ENCODE peak calls at places on chromosomes 13 and 19, in four cellular contexts. One of them, this sample, is unnamed.

GRCh38 chr19:18107235-18108083 is 9.9 kb downstream of the MAST3 start:
- DNase-seq in H9: no peak
- DNase-seq in H1: no peak
- DNase-seq in IMR-90: no peak
- DNase-seq in this sample: no peak

GRCh38 chr19:44990966-44991365 is 10.3 kb upstream of the RELB start:
- DNase-seq in H9: no peak
- DNase-seq in H1: no peak
- DNase-seq in IMR-90: no peak
- DNase-seq in this sample: no peak

GRCh38 chr13:79352107-79352506 is 53.9 kb downstream of the RBM26 start:
- DNase-seq in H9: no peak
- DNase-seq in H1: no peak
- DNase-seq in IMR-90: peak; percentile 34
- DNase-seq in this sample: no peak

GRCh38 chr19:3061214-3062161 is 807 bp downstream of the TLE5 start:
- DNase-seq in H9: no peak
- DNase-seq in H1: no peak
- DNase-seq in IMR-90: peak; percentile 17
- DNase-seq in this sample: no peak

GRCh38 chr19:18725755-18726416 is 42.4 kb downstream of the CRTC1 start:
- DNase-seq in H9: peak; percentile 20
- DNase-seq in H1: no peak
- DNase-seq in IMR-90: no peak
- DNase-seq in this sample: no peak

GRCh38 chr13:78997902-78998654 is 339.1 kb upstream of the OBI1 start:
- DNase-seq in H9: no peak
- DNase-seq in H1: no peak
- DNase-seq in IMR-90: no peak
- DNase-seq in this sample: no peak

GRCh38 chr13:76872686-76873085 is 13.5 kb downstream of the KCTD12 start:
- DNase-seq in H9: no peak
- DNase-seq in H1: no peak
- DNase-seq in IMR-90: no peak
- DNase-seq in this sample: no peak

GRCh38 chr19:18612772-18613588 is at the start of gene TMEM59L:
- DNase-seq in H9: no peak
- DNase-seq in H1: peak; percentile 82
- DNase-seq in IMR-90: no peak
- DNase-seq in this sample: no peak

GRCh38 chr13:31409678-31410356 is 210.0 kb downstream of the B3GLCT start:
- DNase-seq in H9: no peak
- DNase-seq in H1: no peak
- DNase-seq in IMR-90: no peak
- DNase-seq in this sample: peak; percentile 9

GRCh38 chr13:36919833-36920611 is at the start of gene SMAD9:
- DNase-seq in H9: peak; percentile 53
- DNase-seq in H1: peak; percentile 68
- DNase-seq in IMR-90: peak; percentile 67
- DNase-seq in this sample: peak; percentile 74

GRCh38 chr13:38308736-38309135 is 40.9 kb upstream of the UFM1 start:
- DNase-seq in H9: no peak
- DNase-seq in H1: no peak
- DNase-seq in IMR-90: peak; percentile 63
- DNase-seq in this sample: no peak

GRCh38 chr13:45873491-45874360 is 22.2 kb upstream of the SIAH3 start:
- DNase-seq in H9: no peak
- DNase-seq in H1: no peak
- DNase-seq in IMR-90: no peak
- DNase-seq in this sample: peak; percentile 74

GRCh38 chr13:30331331-30331771 is 24.0 kb upstream of the KATNAL1 start:
- DNase-seq in H9: no peak
- DNase-seq in H1: no peak
- DNase-seq in IMR-90: no peak
- DNase-seq in this sample: no peak
- H4K8ac ChIP-seq in H9: no peak overlapping the region
- H4K8ac ChIP-seq in H1: peak overlapping the region; percentile 51
- H4K8ac ChIP-seq in IMR-90: no peak overlapping the region
- H4K8ac ChIP-seq in this sample: no peak overlapping the region

DNA sequence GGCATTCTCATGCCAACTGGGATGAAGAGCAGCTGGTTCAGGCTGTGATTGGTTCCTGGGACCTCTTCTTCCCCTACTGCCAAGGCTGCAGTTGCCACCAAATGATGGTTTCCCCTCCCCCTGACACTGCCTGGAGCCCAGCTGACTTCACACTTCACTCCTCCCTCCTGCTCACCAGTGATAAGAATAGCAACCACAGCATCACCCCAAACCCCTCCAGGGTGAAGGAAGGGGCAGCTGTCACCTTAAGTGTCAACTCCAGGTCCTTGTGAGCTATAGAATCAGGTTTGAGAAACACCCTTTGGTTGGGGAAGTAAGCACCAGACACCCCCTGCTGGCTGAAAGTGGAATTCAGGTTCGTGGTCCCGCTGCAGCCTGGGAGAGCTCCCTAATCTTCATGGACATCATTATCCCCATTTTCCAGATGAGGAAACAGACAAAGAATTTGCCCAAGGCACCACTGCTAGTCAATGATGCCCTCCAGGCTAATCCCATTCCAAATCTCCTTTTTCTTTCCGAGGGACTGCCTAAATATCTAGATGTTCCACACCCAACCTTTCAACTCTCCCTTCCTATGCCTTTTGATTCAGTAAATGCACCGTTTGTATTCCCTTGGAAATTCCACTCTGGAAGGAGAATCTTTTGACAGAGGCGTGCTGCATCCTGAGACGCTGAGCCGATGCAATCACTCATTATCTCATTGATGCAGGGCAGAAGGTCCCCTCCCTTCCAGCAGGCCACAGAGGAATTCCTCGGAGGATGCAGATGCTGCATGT is 50.5 kb upstream of the UQCRFS1 start:
- DNase-seq in H9: peak; percentile 68
- DNase-seq in H1: peak; percentile 91
- DNase-seq in IMR-90: peak; percentile 17
- DNase-seq in this sample: peak; percentile 74
- H4K5ac ChIP-seq in H9: no peak overlapping the region
- H4K5ac ChIP-seq in H1: no peak overlapping the region
- H4K5ac ChIP-seq in IMR-90: no peak overlapping the region
- H4K5ac ChIP-seq in this sample: no peak overlapping the region

DNA sequence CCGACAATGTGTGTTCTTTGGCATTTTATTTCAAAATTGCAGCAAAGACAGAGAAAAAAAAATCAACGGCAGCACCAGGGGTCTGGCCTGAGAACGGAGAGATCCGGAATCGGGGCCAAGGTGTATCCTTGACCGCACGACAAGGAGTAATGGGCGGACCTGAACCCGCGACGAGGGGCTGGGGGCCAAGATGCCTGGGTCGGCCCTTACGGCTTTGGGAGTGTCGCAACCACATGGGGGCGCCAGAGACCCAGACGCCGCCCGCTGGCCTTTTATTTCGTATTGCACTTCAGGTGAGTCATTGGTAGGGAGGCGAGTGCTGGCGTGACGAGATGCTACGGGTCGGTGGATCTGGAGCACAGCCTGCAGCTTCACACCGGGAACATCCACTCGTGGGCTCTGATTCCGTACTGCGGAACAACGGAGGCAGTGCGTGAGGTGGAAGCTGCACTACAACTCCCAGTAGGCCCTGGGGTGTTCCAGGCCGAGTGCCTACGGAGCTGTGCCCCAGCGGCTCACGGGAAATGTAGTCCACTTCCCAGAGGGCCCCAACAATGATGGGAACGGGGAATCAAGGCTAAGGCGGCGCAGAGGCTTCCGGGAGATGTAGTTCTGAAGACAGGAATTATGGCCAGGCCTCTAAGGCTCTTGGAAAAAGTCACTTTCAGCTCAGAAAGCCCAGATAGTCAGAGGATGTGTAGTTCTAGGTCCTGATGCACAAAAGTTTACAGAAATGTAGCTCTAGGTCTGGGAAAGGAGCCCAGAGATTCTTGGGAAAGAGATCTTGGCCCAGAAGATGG is 15.6 kb downstream of the BCAT2 start:
- DNase-seq in H9: peak; percentile 94
- DNase-seq in H1: peak; percentile 92
- DNase-seq in IMR-90: peak; percentile 92
- DNase-seq in this sample: peak; percentile 97
- H4K8ac ChIP-seq in H9: no peak overlapping the region
- H4K8ac ChIP-seq in H1: peak overlapping the region; percentile 94
- H4K8ac ChIP-seq in IMR-90: peak overlapping the region; percentile 7
- H4K8ac ChIP-seq in this sample: no peak overlapping the region

DNA sequence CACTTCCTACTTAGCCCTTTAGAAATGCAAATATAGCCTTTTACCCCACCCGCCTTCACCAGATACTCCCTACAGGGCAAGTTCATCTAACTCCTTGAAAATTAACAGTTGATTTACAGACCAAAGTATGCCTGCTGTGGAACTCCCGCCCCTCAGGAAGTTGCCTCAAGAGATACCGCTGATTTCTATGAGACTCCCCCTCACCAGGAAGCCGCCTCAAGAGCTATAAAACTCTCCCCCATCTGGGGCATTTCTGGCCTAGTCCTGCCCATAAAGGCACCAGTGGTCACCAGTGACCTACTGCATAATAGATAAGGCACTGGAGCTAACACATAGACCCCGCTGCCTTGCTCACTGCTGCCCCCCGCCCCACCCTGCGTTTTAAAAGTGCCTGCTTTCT is 201.7 kb upstream of the UBL3 start:
- DNase-seq in H9: peak; percentile 76
- DNase-seq in H1: peak; percentile 65
- DNase-seq in IMR-90: no peak
- DNase-seq in this sample: peak; percentile 94
- H4K5ac ChIP-seq in H9: no peak overlapping the region
- H4K5ac ChIP-seq in H1: no peak overlapping the region
- H4K5ac ChIP-seq in IMR-90: no peak overlapping the region
- H4K5ac ChIP-seq in this sample: no peak overlapping the region

DNA sequence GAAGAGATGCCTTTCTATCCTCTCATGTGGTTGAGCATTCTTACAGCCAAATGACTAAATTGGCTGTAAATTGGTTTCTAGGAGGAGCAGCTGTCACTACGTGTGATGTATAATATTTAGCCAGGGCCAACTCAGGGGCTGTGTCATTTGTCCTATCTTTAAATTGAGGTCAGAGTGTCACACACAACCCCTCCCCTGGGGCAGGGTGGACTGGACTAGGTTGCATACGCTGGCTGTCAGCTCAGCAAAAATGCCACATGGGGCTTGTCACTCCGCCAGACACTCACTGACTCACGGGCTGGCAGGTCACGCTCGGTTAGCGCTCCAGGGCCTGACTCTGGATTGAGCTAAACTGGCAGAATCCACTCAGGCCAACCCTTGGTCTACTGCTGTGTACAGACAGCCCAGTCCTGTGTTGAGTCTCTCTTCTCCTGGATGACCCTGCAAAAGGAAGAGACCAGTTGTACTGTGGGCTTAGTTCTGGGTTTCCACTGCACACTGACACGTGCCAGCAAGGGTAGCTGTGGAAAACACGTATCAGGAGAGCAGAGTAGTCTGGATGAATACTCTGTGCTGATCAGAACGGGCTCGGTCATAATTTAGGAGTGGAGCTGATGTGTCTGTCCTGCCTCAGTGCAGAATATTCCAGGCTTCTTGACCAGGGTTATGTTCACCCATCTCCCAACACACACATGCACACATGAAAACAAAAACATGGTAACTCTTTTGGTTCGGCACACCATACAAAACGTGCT is 29.1 kb downstream of the SHISA2 start:
- DNase-seq in H9: no peak
- DNase-seq in H1: peak; percentile 39
- DNase-seq in IMR-90: peak; percentile 47
- DNase-seq in this sample: no peak
- H4K8ac ChIP-seq in H9: no peak overlapping the region
- H4K8ac ChIP-seq in H1: no peak overlapping the region
- H4K8ac ChIP-seq in IMR-90: no peak overlapping the region
- H4K8ac ChIP-seq in this sample: no peak overlapping the region

GRCh38 chr19:32070101-32070500 is 275.3 kb upstream of the ZNF507 start:
- DNase-seq in H9: no peak
- DNase-seq in H1: no peak
- DNase-seq in IMR-90: no peak
- DNase-seq in this sample: no peak

GRCh38 chr19:32066056-32066455 is 279.4 kb upstream of the ZNF507 start:
- DNase-seq in H9: no peak
- DNase-seq in H1: no peak
- DNase-seq in IMR-90: no peak
- DNase-seq in this sample: no peak

GRCh38 chr19:32063601-32064000 is 281.8 kb upstream of the ZNF507 start:
- DNase-seq in H9: no peak
- DNase-seq in H1: no peak
- DNase-seq in IMR-90: no peak
- DNase-seq in this sample: no peak

GRCh38 chr19:32068805-32069204 is 276.6 kb upstream of the ZNF507 start:
- DNase-seq in H9: no peak
- DNase-seq in H1: no peak
- DNase-seq in IMR-90: no peak
- DNase-seq in this sample: no peak

GRCh38 chr19:32067686-32068085 is 277.7 kb upstream of the ZNF507 start:
- DNase-seq in H9: peak; percentile 81
- DNase-seq in H1: peak; percentile 60
- DNase-seq in IMR-90: no peak
- DNase-seq in this sample: peak; percentile 84
- H4K5ac ChIP-seq in H9: no peak overlapping the region
- H4K5ac ChIP-seq in H1: no peak overlapping the region
- H4K5ac ChIP-seq in IMR-90: no peak overlapping the region
- H4K5ac ChIP-seq in this sample: no peak overlapping the region

This sample was measured in mesendoderm.